ENCODE peak calls at places on chromosomes 11 and 22, in eight cellular contexts. I is A549, P is H1, N is K562, F is HCT116, T is HepG2, Y is endothelial cell of umbilical vein, B is GM12878. C is an unnamed sample.

GRCh38 chr11:14127679-14128078 is 165.2 kb downstream of the SPON1 start:
- DNase-seq in I (no peak), P (no peak), N (no peak), F (no peak), T (no peak), Y (no peak), B (no peak), C (no peak)

GRCh38 chr11:111531687-111532364 is 8.7 kb upstream of the LAYN start:
- DNase-seq in I (peak; percentile 75), P (no peak), N (no peak), F (peak; percentile 3), T (no peak), Y (no peak), B (peak; percentile 8), C (peak; percentile 82)

GRCh38 chr11:46850829-46851380 is 4.8 kb upstream of the CKAP5 start:
- DNase-seq in I (no peak), P (peak; percentile 63), N (no peak), F (no peak), T (no peak), Y (no peak), B (no peak), C (no peak)

GRCh38 chr11:2215561-2216399 is 44.2 kb upstream of the TH start:
- DNase-seq in I (peak; percentile 24), P (no peak), N (no peak), F (no peak), T (peak; percentile 46), Y (no peak), B (no peak), C (no peak)

GRCh38 chr22:39144101-39144815 is 8.2 kb downstream of the CBX7 start:
- DNase-seq in I (no peak), P (no peak), N (no peak), F (no peak), T (no peak), Y (no peak), B (peak; percentile 56), C (peak; percentile 43)

GRCh38 chr11:3827434-3828186 is 13.1 kb downstream of the RHOG start:
- DNase-seq in I (no peak), P (no peak), N (no peak), F (no peak), T (no peak), Y (no peak), B (no peak), C (no peak)

GRCh38 chr11:114398303-114398920 is 1.9 kb downstream of the C11orf71 start:
- DNase-seq in I (no peak), P (no peak), N (no peak), F (no peak), T (no peak), Y (no peak), B (no peak), C (no peak)

GRCh38 chr11:61702701-61703312 is 22.6 kb downstream of the DAGLA start:
- DNase-seq in I (no peak), P (no peak), N (no peak), F (no peak), T (no peak), Y (no peak), B (no peak), C (peak; percentile 87)

DNA sequence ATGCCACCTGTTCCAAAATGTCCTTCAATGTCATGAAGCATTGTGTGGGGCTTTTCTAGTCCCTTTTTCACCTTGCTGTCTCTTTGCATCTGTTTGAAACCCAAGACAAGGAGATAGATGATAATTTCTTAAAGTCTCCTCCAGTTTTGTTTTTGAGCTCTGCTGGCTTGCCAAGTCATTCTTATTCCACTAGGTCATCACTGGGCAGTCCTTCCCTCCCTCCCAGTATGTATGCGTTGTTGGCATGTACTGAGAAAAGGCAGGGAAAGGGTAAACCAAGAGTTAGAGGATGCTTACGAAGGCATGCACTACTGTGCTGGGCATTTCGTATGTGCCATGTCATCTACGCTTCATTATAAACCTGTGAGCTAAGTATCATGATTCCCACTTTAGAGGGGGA is 78.6 kb downstream of the PARVA start:
- DNase-seq in I (no peak), P (no peak), N (no peak), F (no peak), T (no peak), Y (no peak), B (no peak), C (no peak)
- TF ChIP-seq MAX in I (no peak), P (no peak), N (no peak), F (no peak), T (no peak), Y (no peak), B (no peak), C (no peak)

GRCh38 chr11:11843642-11844041 is 1.9 kb downstream of the USP47 start:
- DNase-seq in I (no peak), P (no peak), N (no peak), F (no peak), T (no peak), Y (peak; percentile 17), B (no peak), C (no peak)

GRCh38 chr11:11842426-11843008 is 745 bp downstream of the USP47 start:
- DNase-seq in I (peak; percentile 76), P (no peak), N (peak; percentile 82), F (peak; percentile 53), T (peak; percentile 75), Y (peak; percentile 84), B (peak; percentile 45), C (peak; percentile 90)

GRCh38 chr11:11843233-11843632 is 1.5 kb downstream of the USP47 start:
- DNase-seq in I (peak; percentile 33), P (no peak), N (peak; percentile 69), F (no peak), T (peak; percentile 58), Y (peak; percentile 77), B (no peak), C (peak; percentile 32)

GRCh38 chr11:11841121-11841604 is 609 bp upstream of the USP47 start:
- DNase-seq in I (peak; percentile 49), P (no peak), N (peak; percentile 73), F (peak; percentile 16), T (peak; percentile 19), Y (no peak), B (no peak), C (peak; percentile 62)

DNA sequence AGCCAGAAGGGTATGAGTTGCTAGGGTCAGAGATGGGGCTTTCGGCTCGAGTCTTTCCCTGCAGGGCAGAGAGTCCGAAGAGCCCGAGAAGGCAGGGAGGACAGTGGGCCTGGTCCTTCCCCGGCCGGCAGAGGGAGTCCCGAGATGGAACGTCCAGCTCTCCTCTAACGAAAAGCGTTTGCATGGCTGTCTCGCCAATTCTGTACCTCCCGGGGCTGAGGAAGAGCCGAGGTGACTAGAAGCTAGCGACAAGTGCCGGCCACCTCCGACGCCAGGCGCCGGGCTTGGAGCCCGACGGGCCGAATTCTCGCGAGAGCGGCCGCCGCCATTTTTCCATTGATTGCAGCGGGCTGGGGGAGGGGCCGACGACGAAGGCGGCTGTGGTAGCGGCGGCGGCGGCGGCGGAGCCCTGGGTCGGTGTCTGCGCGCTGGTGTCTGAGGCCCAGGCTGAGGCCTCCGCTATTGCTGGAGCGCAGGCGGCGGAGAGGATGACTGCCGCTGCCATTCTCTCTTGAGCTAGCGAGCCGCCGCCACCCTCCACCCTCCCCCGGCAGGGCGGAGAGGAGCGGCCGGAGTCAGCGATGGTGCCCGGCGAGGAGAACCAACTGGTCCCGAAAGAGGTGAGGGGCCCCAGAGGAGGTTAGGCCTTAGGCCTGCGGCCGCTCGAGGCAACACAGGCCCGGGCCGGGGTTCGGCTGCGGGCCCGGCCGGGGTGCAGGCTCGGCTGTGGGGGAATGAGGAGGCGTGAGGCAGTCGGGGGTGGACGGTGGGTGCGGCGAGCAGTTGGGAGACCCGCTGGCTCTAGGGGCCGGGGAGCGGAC is at the start of gene USP47:
- DNase-seq in I (peak; percentile 90), P (peak; percentile 53), N (peak; percentile 92), F (peak; percentile 76), T (peak; percentile 74), Y (peak; percentile 87), B (no peak), C (peak; percentile 90)
- TF ChIP-seq POLR2A in I (peak; percentile 97), P (peak; percentile 81), N (peak; percentile 94), F (peak; percentile 92), T (peak; percentile 89), Y (peak; percentile 97), B (peak; percentile 94), C (peak; percentile 67)

GRCh38 chr22:20153945-20154344 is 3.1 kb upstream of the CCDC188 start:
- DNase-seq in I (no peak), P (no peak), N (peak; percentile 61), F (no peak), T (no peak), Y (no peak), B (no peak), C (no peak)
- TF ChIP-seq MAX in I (no peak), P (no peak), N (peak; percentile 82), F (no peak), T (no peak), Y (no peak), B (no peak), C (no peak)

GRCh38 chr22:49968313-49968830 is 7.8 kb downstream of the PIM3 start:
- DNase-seq in I (no peak), P (no peak), N (no peak), F (no peak), T (no peak), Y (no peak), B (no peak), C (no peak)

GRCh38 chr22:49968831-49969661 is 8.5 kb downstream of the PIM3 start:
- DNase-seq in I (no peak), P (no peak), N (no peak), F (no peak), T (no peak), Y (no peak), B (no peak), C (no peak)

GRCh38 chr22:49966716-49967332 is 6.3 kb downstream of the PIM3 start:
- DNase-seq in I (no peak), P (no peak), N (peak; percentile 57), F (no peak), T (peak; percentile 80), Y (peak; percentile 24), B (no peak), C (peak; percentile 77)

GRCh38 chr22:49966041-49966715 is 5.6 kb downstream of the PIM3 start:
- DNase-seq in I (no peak), P (no peak), N (no peak), F (no peak), T (no peak), Y (no peak), B (no peak), C (no peak)

DNA sequence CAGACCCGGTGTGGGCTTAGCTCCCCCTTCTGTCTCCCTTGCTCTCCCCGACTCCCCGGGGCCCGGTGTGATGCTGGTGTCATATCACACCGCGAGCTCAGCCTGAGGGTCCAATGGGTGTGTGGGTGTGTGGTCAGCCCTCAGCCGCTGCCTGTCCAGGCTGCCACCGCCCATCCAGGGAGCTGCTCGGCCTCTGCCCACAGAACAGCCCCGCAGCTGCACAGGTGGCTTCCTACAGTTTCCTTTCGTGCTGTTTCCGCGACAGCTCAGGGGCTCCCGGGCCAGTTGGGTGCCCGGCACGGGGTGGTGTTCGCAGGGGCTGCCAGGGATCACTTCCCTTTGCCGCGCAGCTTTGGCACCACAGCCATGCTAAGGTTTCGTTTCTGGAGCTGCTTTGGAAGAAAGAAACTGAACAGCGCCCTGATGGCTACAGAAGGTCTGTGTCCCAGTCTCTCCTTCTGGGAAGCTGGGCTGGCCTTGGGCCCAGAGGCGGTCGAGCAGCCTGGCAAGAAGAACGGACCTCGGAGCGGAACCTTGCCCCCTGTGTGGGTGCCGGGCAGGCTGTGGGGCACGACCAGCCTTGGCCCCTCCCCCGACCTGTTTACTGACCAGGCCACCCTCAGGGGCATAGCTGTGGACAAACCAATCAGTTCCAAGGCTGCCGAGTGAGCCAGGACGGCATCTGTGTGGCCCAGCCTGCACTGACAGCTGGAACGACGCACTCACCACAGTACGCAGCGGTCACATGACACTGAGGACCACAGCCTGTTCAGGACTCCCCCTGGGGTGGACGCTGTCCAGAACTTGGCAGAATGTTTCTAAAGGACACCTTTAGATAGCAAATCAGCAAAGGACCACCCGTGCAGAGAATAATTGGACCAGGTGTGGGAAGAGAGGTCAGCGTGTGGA is 7.0 kb downstream of the PIM3 start:
- DNase-seq in I (no peak), P (no peak), N (no peak), F (no peak), T (peak; percentile 70), Y (no peak), B (no peak), C (no peak)
- TF ChIP-seq POLR2A in I (no peak), P (no peak), N (no peak), F (no peak), T (no peak), Y (no peak), B (peak; percentile 61), C (no peak)

C was measured in NB4.